ENCODE peak calls at places on chromosome 19, in five cellular contexts. I is PC-3, U is mesothelial cell of epicardium, Z is AG10803, C is fibroblast of lung. T is an unnamed sample.

GRCh38 chr19:15871570-15871969 is 26.3 kb downstream of the CYP4F2 start:
- DNase-seq in I (no peak), U (no peak), Z (no peak), C (no peak), T (no peak)

GRCh38 chr19:32227561-32228165 is 117.7 kb upstream of the ZNF507 start:
- DNase-seq in I (no peak), U (no peak), Z (no peak), C (no peak), T (no peak)

GRCh38 chr19:38665950-38666661 is 18.7 kb downstream of the ACTN4 start:
- DNase-seq in I (peak; percentile 66), U (no peak), Z (peak; percentile 95), C (peak; percentile 61), T (no peak)

GRCh38 chr19:52270266-52270885 is 989 bp downstream of the ZNF766 start:
- DNase-seq in I (no peak), U (no peak), Z (peak; percentile 22), C (no peak), T (no peak)

GRCh38 chr19:7618771-7619510 is 10.4 kb downstream of the XAB2 start:
- DNase-seq in I (peak; percentile 77), U (no peak), Z (no peak), C (no peak), T (no peak)

GRCh38 chr19:17021793-17022590 is 4.6 kb downstream of the CPAMD8 start:
- DNase-seq in I (peak; percentile 88), U (no peak), Z (peak; percentile 12), C (no peak), T (no peak)

GRCh38 chr19:15161028-15161984 is 39.5 kb downstream of the NOTCH3 start:
- DNase-seq in I (peak; percentile 51), U (no peak), Z (peak; percentile 46), C (no peak), T (no peak)

GRCh38 chr19:35882074-35882832 is 13.9 kb downstream of the APLP1 start:
- DNase-seq in I (peak; percentile 71), U (no peak), Z (peak; percentile 83), C (peak; percentile 87), T (no peak)

GRCh38 chr19:35727053-35727955 is 9.5 kb downstream of the KMT2B start:
- DNase-seq in I (no peak), U (no peak), Z (no peak), C (no peak), T (no peak)

GRCh38 chr19:40599331-40600085 is 1.7 kb upstream of the LTBP4 start:
- DNase-seq in I (peak; percentile 7), U (no peak), Z (no peak), C (peak; percentile 29), T (no peak)

GRCh38 chr19:55473613-55474012 is 2.8 kb upstream of the ZNF628 start:
- DNase-seq in I (no peak), U (no peak), Z (no peak), C (no peak), T (no peak)

GRCh38 chr19:12647047-12647446 is 19.5 kb downstream of the MAN2B1 start:
- DNase-seq in I (no peak), U (no peak), Z (no peak), C (no peak), T (no peak)

GRCh38 chr19:17209126-17210036 is 5.8 kb upstream of the USE1 start:
- DNase-seq in I (peak; percentile 39), U (no peak), Z (peak; percentile 23), C (peak; percentile 16), T (no peak)

GRCh38 chr19:42178791-42179500 is 38.5 kb downstream of the DEDD2 start:
- DNase-seq in I (no peak), U (no peak), Z (no peak), C (no peak), T (no peak)
- TF ChIP-seq CTCF in I (peak; percentile 48), U (no peak), Z (peak; percentile 37), C (peak; percentile 41), T (peak; percentile 50)

DNA sequence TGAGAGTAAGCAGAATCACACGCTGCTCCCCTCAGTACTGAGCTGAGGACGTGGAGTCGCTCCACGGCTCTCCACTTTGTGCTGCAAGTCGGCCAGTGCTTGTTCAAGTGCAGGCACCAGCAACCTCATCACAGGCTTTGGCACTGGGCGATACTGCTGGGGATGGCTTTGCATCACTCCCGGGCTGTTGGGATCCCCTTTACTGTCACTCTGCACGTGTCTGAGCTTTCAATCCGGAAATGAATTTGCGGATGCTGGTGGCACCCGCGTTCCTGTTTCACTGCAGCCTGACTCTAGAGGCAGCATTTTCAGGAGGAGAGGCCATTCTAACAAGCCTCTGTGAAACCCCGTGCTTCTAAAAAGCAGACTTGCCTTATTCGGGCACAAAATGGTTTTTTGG is 19.1 kb downstream of the SMARCA4 start:
- DNase-seq in I (no peak), U (no peak), Z (no peak), C (peak; percentile 11), T (no peak)
- TF ChIP-seq CTCF in I (no peak), U (no peak), Z (no peak), C (no peak), T (no peak)

DNA sequence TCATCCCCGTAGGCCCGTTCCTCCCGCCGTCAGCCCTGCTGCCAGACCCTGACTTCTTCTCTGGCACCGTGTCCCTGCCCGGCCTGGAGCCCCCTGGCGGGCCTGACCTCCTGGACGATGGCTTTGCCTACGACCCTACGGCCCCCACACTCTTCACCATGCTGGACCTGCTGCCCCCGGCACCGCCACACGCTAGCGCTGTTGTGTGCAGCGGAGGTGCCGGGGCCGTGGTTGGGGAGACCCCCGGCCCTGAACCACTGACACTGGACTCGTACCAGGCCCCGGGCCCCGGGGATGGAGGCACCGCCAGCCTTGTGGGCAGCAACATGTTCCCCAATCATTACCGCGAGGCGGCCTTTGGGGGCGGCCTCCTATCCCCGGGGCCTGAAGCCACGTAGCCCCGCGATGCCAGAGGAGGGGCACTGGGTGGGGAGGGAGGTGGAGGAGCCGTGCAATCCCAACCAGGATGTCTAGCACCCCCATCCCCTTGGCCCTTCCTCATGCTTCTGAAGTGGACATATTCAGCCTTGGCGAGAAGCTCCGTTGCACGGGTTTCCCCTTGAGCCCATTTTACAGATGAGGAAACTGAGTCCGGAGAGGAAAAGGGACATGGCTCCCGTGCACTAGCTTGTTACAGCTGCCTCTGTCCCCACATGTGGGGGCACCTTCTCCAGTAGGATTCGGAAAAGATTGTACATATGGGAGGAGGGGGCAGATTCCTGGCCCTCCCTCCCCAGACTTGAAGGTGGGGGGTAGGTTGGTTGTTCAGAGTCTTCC is 1.3 kb upstream of the CLASRP start:
- DNase-seq in I (no peak), U (no peak), Z (no peak), C (no peak), T (no peak)
- TF ChIP-seq CTCF in I (no peak), U (no peak), Z (no peak), C (no peak), T (no peak)

GRCh38 chr19:54415208-54415900 is at the start of gene TTYH1:
- DNase-seq in I (no peak), U (no peak), Z (no peak), C (no peak), T (peak; percentile 56)
- TF ChIP-seq CTCF in I (no peak), U (peak; percentile 73), Z (no peak), C (no peak), T (peak; percentile 75)

GRCh38 chr19:42401365-42402303 is 11.5 kb upstream of the CNFN start:
- DNase-seq in I (peak; percentile 77), U (peak; percentile 64), Z (peak; percentile 71), C (peak; percentile 81), T (peak; percentile 81)
- TF ChIP-seq CTCF in I (peak; percentile 76), U (peak; percentile 98), Z (peak; percentile 74), C (peak; percentile 79), T (peak; percentile 92)

DNA sequence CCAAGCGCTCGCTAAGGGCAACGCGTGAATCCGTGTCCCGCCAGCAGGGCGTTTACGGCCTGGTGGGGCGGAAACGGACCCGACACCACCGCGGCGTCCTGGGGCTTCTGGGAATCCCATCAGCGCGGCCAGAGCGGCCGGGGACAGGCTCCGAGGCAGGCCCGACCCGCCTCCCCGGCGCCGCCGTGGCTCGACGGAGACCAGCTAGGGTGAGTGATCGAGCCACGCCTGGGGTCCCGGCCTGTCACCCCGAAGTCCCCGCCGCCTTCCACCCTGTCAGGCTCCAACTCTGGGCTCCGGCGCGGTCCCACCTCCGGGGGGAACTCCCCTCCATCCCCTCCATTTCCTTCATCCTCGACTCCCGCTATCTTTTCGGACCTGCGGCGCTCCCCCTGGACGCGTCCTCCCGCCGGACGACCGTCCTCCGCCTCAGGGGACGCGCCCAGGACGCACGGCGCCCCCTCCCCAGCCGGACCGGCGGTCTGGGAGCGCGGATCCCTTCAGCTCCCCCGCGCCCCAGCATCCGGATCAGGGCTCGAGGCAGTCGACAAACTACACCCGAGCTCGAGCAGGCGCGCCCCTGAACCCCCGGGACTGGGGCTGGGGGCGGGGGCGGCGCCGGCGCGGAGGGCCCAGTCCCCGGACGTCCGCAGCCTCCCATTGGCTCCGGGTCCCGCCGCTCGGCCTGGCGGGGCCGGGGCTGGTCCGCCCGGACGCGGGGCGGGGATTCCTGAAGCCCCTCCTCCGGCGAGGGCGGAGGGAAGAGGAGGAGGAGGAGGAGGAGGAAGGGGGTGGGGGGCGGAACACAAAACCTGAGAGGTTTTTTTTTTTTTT is 643 bp upstream of the BICRA start:
- DNase-seq in I (peak; percentile 93), U (peak; percentile 93), Z (peak; percentile 92), C (peak; percentile 92), T (peak; percentile 93)
- TF ChIP-seq CTCF in I (peak; percentile 15), U (no peak), Z (peak; percentile 42), C (peak; percentile 19), T (peak; percentile 38)

DNA sequence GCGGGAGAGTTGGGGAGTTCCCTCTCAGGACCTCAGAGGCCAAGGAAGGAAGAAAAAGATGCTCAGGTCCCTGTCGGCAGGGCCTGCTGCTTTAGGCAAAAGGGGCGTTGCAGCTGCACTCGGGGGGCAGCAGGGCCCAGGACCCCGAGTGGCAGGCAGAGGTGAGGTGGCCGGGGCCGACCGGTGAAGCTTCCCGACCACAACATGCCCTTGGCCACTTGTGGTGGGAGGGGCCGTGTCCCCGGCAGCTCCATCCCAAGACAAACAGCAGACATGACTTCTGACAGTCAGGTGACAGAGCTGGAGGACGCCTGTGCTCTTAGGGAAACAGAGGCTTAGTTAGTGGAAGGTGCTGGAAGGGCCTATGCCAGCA is 24.5 kb downstream of the BTBD2 start:
- DNase-seq in I (no peak), U (no peak), Z (no peak), C (no peak), T (no peak)
- TF ChIP-seq CTCF in I (no peak), U (no peak), Z (no peak), C (no peak), T (no peak)

DNA sequence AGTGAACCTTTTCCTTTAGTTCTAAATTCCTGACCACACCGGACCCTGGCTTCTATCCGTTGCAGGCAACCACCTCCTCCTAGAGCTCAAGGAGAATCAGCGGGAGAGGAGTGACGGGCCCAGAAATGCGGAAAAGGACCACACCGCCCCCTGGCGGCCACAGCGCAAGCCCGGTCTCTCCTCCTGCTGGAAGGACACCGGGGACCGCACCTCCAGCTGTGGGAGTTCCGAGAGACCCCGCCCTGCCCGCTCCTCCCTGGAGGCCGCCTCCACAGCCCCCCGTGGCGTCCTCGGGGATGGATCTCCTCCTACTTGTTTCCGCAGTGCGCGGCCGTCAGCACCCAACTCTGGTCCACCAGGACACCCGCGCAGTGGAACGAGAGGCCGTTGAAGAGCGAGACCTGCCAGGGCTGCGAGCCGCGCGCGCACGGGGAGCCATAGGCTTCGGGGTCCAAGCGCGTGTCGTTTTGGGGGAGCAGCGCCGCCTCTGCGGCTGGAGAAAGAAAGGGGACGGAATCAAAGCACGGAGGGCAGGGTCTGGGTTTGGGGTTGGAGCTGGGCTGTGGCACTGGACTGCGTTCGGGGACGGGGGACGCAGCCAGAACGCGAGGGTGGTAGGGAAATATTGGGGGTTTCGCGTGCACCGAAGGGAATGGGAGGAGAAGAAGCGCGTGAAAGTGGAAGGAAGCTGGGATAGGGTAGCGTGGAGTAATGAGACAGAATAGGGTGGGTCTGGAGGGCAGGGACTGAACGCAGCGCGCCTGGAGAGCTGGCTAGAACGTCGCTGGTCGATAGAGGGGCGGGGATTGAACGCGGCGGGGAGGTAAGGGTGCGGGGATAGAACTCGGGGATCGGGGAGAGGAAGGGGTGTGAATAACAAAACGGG is 2.5 kb downstream of the KLK10 start:
- DNase-seq in I (peak; percentile 95), U (no peak), Z (peak; percentile 31), C (peak; percentile 16), T (peak; percentile 47)
- TF ChIP-seq CTCF in I (peak; percentile 98), U (peak; percentile 52), Z (peak; percentile 61), C (peak; percentile 54), T (peak; percentile 75)

T was measured in progenitor cell of endocrine pancreas.